ENCODE peak calls at places on chromosome 5, in eight cellular contexts. O is NB4, F is GM06990, C is GM12878, Y is lower lobe of right lung, M is AG04450, V is left ventricle myocardium inferior, I is PC-3. Q is an unnamed sample.

GRCh38 chr5:62779010-62779422 is 200.4 kb downstream of the LRRC70 start:
- DNase-seq in O (peak), Y (no peak), V (no peak), C (no peak), F (no peak), M (peak), I (peak), Q (peak)

GRCh38 chr5:122192883-122193496 is 63.6 kb downstream of the ZNF474 start:
- DNase-seq in I (peak), M (peak), V (no peak), C (peak), O (peak), F (peak), Y (no peak), Q (peak)

GRCh38 chr5:82806513-82806912 is 270.7 kb downstream of the TMEM167A start:
- DNase-seq in C (no peak), I (peak), M (no peak), V (no peak), F (no peak), Y (no peak), O (no peak), Q (no peak)

GRCh38 chr5:154570572-154571324 is 92.7 kb upstream of the HAND1 start:
- DNase-seq in V (no peak), O (no peak), C (no peak), Y (no peak), F (no peak), M (no peak), I (no peak), Q (no peak)

GRCh38 chr5:130021000-130021399 is 116.7 kb downstream of the CHSY3 start:
- DNase-seq in O (no peak), C (no peak), V (no peak), M (no peak), Y (no peak), I (no peak), F (no peak), Q (no peak)

GRCh38 chr5:110517396-110517795 is 209.1 kb downstream of the TMEM232 start:
- DNase-seq in Y (no peak), M (no peak), V (no peak), I (no peak), O (no peak), C (no peak), F (no peak), Q (no peak)

GRCh38 chr5:102971693-102972293 is 148.1 kb downstream of the GIN1 start:
- DNase-seq in I (peak), F (no peak), Y (no peak), C (no peak), O (peak), V (no peak), M (no peak), Q (peak)

GRCh38 chr5:64147849-64148441 is 17.7 kb upstream of the RNF180 start:
- DNase-seq in C (no peak), Y (peak), F (no peak), M (no peak), I (peak), O (peak), V (peak), Q (peak)

GRCh38 chr5:39465843-39466242 is 41.1 kb upstream of the DAB2 start:
- DNase-seq in C (no peak), F (no peak), I (no peak), M (no peak), O (no peak), V (no peak), Y (no peak), Q (no peak)

GRCh38 chr5:137575847-137576246 is 76.7 kb upstream of the SPOCK1 start:
- DNase-seq in O (peak), F (no peak), Y (no peak), I (peak), V (no peak), M (no peak), C (no peak), Q (peak)

GRCh38 chr5:65102826-65103673 is 334.3 kb downstream of the CWC27 start:
- DNase-seq in I (peak), V (peak), Y (peak), M (no peak), O (peak), C (no peak), F (peak), Q (no peak)

GRCh38 chr5:76372320-76373054 is 30.6 kb upstream of the IQGAP2 start:
- DNase-seq in I (peak), O (peak), F (no peak), Y (no peak), V (no peak), M (peak), C (no peak), Q (peak)

GRCh38 chr5:147751156-147751830 is 31.2 kb downstream of the JAKMIP2 start:
- DNase-seq in I (no peak), Y (no peak), V (no peak), C (no peak), O (no peak), M (no peak), F (no peak), Q (no peak)

GRCh38 chr5:138647794-138648193 is 72.6 kb upstream of the HSPA9 start:
- DNase-seq in C (no peak), M (no peak), Y (no peak), F (no peak), V (no peak), I (no peak), O (no peak), Q (no peak)

GRCh38 chr5:138650196-138650595 is 75.0 kb upstream of the HSPA9 start:
- DNase-seq in V (no peak), F (no peak), Y (no peak), C (no peak), M (no peak), O (no peak), I (no peak), Q (no peak)

GRCh38 chr5:138649775-138650174 is 74.6 kb upstream of the HSPA9 start:
- DNase-seq in V (no peak), O (no peak), M (no peak), F (no peak), I (no peak), Y (no peak), C (no peak), Q (no peak)

GRCh38 chr5:138649316-138649720 is 74.1 kb upstream of the HSPA9 start:
- DNase-seq in I (no peak), O (no peak), Y (no peak), M (no peak), C (no peak), F (no peak), V (no peak), Q (no peak)

GRCh38 chr5:138648841-138649240 is 73.6 kb upstream of the HSPA9 start:
- DNase-seq in V (no peak), M (no peak), C (no peak), Y (no peak), I (no peak), O (no peak), F (no peak), Q (no peak)
- H3K4me3 ChIP-seq in V (no peak), M (no peak), C (no peak), Y (no peak), I (no peak), O (no peak), F (no peak), Q (no peak)

DNA sequence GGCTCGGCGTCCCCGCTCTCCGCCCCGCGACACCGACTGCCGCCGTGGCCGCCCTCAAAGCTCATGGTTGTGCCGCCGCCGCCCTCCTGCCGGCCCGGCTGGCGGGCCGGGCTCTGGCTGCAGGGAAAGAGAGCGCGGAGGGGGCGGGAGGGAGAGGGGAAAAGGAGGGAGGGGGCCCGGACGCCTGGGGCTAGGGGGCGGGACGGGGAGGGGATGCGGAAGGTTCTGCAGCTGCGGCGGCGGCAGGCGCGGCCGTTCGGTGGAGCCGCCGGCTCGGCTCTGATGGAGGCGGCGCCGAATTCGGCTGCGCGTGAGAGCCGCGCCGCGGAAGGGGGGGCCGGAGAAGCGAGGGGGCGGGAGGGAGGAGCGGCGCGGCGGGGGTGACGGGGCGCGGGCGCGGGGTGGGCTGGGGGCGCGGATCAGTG is at the start of gene MARCHF11:
- DNase-seq in M (no peak), Y (no peak), I (no peak), V (no peak), F (no peak), C (no peak), O (no peak), Q (no peak)
- H3K4me3 ChIP-seq in M (no peak), Y (no peak), I (no peak), V (peak), F (no peak), C (no peak), O (no peak), Q (no peak)

GRCh38 chr5:149731617-149732400 is 1.7 kb downstream of the PPARGC1B start:
- DNase-seq in Y (peak), F (peak), I (peak), C (peak), V (peak), M (peak), O (peak), Q (peak)

GRCh38 chr5:149731332-149731616 is 1.2 kb downstream of the PPARGC1B start:
- DNase-seq in O (no peak), V (no peak), M (no peak), C (no peak), F (no peak), I (no peak), Y (no peak), Q (no peak)

GRCh38 chr5:149730620-149731331 is 666 bp downstream of the PPARGC1B start:
- DNase-seq in V (peak), F (peak), C (no peak), I (peak), O (peak), Y (peak), M (no peak), Q (no peak)

GRCh38 chr5:149733129-149733900 is 3.2 kb downstream of the PPARGC1B start:
- DNase-seq in I (no peak), M (no peak), C (no peak), F (no peak), O (no peak), Y (no peak), V (no peak), Q (no peak)

GRCh38 chr5:149732500-149733128 is 2.5 kb downstream of the PPARGC1B start:
- DNase-seq in F (no peak), I (peak), M (no peak), V (peak), Y (no peak), C (no peak), O (no peak), Q (no peak)
- H3K4me3 ChIP-seq in F (peak), I (peak), M (no peak), V (peak), Y (peak), C (peak), O (peak), Q (peak)

DNA sequence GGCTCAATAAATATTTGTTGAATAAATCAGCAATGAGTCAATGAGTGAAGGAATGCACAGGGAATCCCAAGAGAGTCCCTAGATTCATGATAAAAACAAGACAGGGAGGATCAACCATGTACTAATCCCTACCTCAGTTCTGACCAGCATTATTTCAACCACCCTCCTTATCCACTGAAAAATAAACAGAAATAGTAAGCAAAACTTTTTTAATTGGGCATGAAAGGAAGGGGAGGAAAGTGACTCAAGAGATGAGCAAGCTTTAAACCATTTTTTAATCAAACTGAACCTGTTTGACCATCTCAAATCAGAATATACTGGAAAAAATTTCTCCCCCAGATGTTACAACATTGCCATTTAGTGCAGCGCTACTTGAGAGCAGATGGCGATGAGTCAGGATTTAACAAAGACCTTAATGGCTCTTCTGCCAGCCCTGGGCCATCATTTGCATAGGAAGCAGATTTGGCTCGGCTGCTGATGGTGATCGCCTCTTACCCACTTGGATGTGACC is 194.8 kb upstream of the SLC30A5 start:
- DNase-seq in M (no peak), I (peak), Y (no peak), V (no peak), O (no peak), C (no peak), F (no peak), Q (peak)
- H3K4me3 ChIP-seq in M (no peak), I (peak), Y (no peak), V (no peak), O (no peak), C (no peak), F (no peak), Q (no peak)

GRCh38 chr5:170971-171800 is 20.1 kb upstream of the LRRC14B start:
- DNase-seq in Y (peak), V (no peak), F (no peak), C (no peak), O (no peak), I (no peak), M (no peak), Q (no peak)

GRCh38 chr5:167982-168660 is 23.2 kb upstream of the LRRC14B start:
- DNase-seq in C (no peak), M (peak), F (no peak), Y (no peak), I (peak), V (no peak), O (no peak), Q (peak)

GRCh38 chr5:169728-170094 is 21.6 kb upstream of the LRRC14B start:
- DNase-seq in M (no peak), C (no peak), O (no peak), F (no peak), V (no peak), I (no peak), Y (no peak), Q (no peak)

GRCh38 chr5:167511-167910 is 23.8 kb upstream of the LRRC14B start:
- DNase-seq in C (no peak), O (no peak), Y (no peak), I (no peak), F (no peak), V (no peak), M (no peak), Q (no peak)

DNA sequence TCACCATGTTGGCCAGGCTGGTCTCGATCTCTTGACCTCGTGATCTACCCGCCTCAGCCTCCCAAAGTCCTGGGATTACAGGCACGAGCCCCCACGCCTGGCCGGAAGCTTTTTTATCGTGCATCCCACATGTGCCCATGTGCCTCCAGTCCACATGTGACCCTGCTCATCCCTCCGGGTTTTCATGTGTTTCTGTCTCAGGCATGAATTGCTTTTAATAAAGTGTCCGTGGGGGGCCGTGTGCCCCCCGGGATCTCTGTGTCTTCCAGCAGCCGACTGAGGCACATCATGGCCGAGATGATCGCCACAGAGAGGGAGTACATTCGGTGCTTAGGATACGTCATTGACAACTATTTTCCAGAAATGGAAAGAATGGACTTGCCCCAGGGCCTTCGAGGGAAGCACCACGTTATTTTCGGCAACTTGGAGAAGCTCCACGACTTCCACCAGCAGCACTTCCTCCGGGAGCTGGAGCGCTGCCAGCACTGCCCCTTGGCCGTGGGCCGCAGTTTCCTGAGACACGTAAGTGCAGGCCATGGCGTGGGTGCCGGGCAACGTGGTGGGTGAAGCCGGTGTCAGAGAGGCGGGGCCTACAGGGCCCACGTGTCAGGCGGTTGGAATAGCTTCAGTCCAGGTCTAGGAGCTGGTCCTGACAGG is 22.1 kb upstream of the LRRC14B start:
- DNase-seq in I (peak), M (peak), O (no peak), Y (peak), F (no peak), C (no peak), V (peak), Q (peak)
- H3K4me3 ChIP-seq in I (no peak), M (no peak), O (no peak), Y (no peak), F (no peak), C (no peak), V (peak), Q (no peak)

DNA sequence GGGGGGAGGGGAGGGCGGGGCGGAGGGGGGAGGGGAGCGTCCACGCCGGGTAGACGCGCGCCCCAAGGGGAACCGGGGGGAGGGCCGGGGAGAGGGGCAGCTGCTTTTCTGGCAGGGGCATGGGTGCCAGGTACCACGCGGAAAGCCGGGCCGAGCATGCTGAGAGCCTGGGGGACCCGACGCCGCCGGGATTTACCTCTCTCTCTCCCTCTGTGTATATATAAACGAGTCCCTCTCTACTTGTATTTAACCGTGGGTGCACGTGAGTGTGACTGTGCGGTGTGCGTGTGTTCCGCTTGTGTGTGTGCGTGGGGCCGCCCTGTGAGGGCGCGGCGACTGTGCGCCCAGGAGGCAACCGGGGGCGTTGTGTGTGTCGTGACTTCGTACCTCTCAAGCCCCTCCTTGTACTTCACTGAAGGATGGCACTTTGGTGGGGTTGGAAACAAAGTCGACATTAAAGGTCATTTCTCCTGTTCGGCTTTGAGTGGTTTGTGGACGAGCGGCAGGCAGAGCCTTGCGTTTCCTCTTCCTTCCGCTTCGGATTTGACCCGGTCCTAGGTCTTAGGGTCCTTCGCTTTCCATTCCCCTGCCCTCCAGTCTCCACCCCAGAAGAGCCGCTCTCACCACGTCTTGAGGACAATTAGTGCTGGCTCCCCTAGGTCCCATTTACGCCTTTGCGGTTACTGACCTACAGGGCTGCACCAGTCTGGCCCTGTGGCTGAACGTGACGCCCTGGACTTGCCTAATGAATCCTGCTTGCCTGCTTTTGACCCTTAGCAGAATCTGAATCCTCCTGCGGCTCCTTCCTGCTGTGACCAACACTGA is 36.2 kb upstream of the TTC1 start:
- DNase-seq in F (no peak), Y (no peak), O (no peak), I (no peak), V (no peak), M (no peak), C (no peak), Q (no peak)
- H3K4me3 ChIP-seq in F (no peak), Y (no peak), O (no peak), I (no peak), V (peak), M (no peak), C (no peak), Q (no peak)

DNA sequence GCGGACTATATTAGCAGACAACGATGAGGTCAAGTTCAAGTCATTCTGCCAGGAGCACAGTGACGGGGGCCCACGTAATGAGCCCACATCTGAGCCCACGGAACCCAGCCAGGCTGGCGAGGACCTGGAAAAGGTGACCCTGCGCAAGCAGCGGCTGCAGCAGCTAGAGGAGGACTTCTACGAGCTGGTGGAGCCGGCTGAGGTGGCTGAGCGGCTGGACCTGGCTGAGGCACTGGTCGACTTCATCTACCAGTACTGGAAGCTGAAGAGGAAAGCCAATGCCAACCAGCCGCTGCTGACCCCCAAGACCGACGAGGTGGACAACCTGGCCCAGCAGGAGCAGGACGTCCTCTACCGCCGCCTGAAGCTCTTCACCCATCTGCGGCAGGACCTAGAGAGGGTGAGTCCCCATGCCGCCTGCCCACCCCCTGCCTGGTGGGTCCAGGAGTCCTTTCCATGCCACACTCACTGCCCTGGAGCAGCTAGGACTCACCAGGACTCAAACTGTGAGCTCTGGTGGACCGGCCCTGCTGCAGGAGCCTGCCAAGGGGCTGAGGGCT is 40.8 kb downstream of the JADE2 start:
- DNase-seq in Y (no peak), O (no peak), F (no peak), V (no peak), M (no peak), I (no peak), C (no peak), Q (no peak)
- H3K4me3 ChIP-seq in Y (no peak), O (no peak), F (no peak), V (no peak), M (no peak), I (no peak), C (no peak), Q (no peak)

GRCh38 chr5:71782771-71783770 is 64.0 kb downstream of the CARTPT start:
- DNase-seq in F (peak), V (peak), M (peak), Y (peak), O (peak), C (peak), I (peak), Q (peak)

GRCh38 chr5:71783891-71784290 is 64.8 kb downstream of the CARTPT start:
- DNase-seq in M (no peak), I (peak), O (no peak), V (no peak), Y (no peak), C (no peak), F (no peak), Q (no peak)

GRCh38 chr5:71778678-71779276 is 59.7 kb downstream of the CARTPT start:
- DNase-seq in C (no peak), V (no peak), I (peak), F (no peak), M (no peak), O (peak), Y (no peak), Q (no peak)

GRCh38 chr5:71780597-71780996 is 61.5 kb downstream of the CARTPT start:
- DNase-seq in M (no peak), F (no peak), Y (no peak), I (no peak), O (no peak), C (no peak), V (no peak), Q (no peak)

DNA sequence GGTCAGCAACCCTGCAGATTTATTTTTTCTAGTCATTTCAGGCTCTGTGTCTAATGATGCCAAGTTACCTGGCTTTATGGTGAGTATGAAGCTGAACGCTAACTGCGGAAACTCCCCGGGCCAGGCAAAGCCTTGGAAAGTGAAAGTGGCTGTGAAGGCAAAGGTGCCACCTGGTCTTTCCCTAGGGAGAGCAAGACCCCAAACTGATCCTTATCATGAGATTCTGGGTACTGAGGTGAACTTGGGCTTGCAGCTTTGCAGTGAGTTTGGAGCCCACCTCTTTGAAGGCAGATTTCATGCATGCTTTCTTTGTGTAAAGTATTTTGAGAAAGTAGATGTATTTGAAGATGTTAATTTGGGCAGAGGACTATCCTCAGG is 63.3 kb downstream of the CARTPT start:
- DNase-seq in M (no peak), I (no peak), O (no peak), V (no peak), C (peak), F (no peak), Y (no peak), Q (no peak)
- H3K4me3 ChIP-seq in M (no peak), I (no peak), O (no peak), V (peak), C (peak), F (no peak), Y (no peak), Q (no peak)

Q was measured in HFF-Myc.